ENCODE peak calls at places on chromosomes 12 and 14, in seven cellular contexts. One of them, this sample, is unnamed.

GRCh38 chr14:69997849-69998248 is 118.6 kb downstream of the SMOC1 start:
- DNase-seq in fibroblast of lung: peak
- DNase-seq in GM10248: no peak
- DNase-seq in hippocampal formation: no peak
- DNase-seq in stimulated activated CD4-positive, alpha-beta T cell treated with anti-CD3 and anti-CD28 coated beads, Interleukin-12 subunit alpha, Interleukin-12 subunit beta, amount 100 ng/mL, for 4 hours: no peak
- DNase-seq in anterior cingulate cortex: no peak
- DNase-seq in HuH-7.5: no peak
- DNase-seq in this sample: no peak

GRCh38 chr12:66952668-66953067 is 273.8 kb upstream of the GRIP1 start:
- DNase-seq in stimulated activated CD4-positive, alpha-beta T cell treated with anti-CD3 and anti-CD28 coated beads, Interleukin-12 subunit alpha, Interleukin-12 subunit beta, amount 100 ng/mL, for 4 hours: no peak
- DNase-seq in anterior cingulate cortex: no peak
- DNase-seq in hippocampal formation: no peak
- DNase-seq in fibroblast of lung: no peak
- DNase-seq in GM10248: no peak
- DNase-seq in HuH-7.5: no peak
- DNase-seq in this sample: no peak

GRCh38 chr12:131195796-131196195 is 242.1 kb downstream of the ADGRD1 start:
- DNase-seq in anterior cingulate cortex: no peak
- DNase-seq in hippocampal formation: no peak
- DNase-seq in fibroblast of lung: no peak
- DNase-seq in GM10248: peak
- DNase-seq in stimulated activated CD4-positive, alpha-beta T cell treated with anti-CD3 and anti-CD28 coated beads, Interleukin-12 subunit alpha, Interleukin-12 subunit beta, amount 100 ng/mL, for 4 hours: no peak
- DNase-seq in HuH-7.5: no peak
- DNase-seq in this sample: no peak

GRCh38 chr12:27868165-27868564 is 88.1 kb upstream of the MANSC4 start:
- DNase-seq in GM10248: no peak
- DNase-seq in HuH-7.5: no peak
- DNase-seq in fibroblast of lung: peak
- DNase-seq in stimulated activated CD4-positive, alpha-beta T cell treated with anti-CD3 and anti-CD28 coated beads, Interleukin-12 subunit alpha, Interleukin-12 subunit beta, amount 100 ng/mL, for 4 hours: no peak
- DNase-seq in anterior cingulate cortex: no peak
- DNase-seq in hippocampal formation: no peak
- DNase-seq in this sample: no peak

GRCh38 chr12:130499474-130499873 is 161.8 kb downstream of the PIWIL1 start:
- DNase-seq in GM10248: no peak
- DNase-seq in hippocampal formation: no peak
- DNase-seq in anterior cingulate cortex: no peak
- DNase-seq in HuH-7.5: no peak
- DNase-seq in stimulated activated CD4-positive, alpha-beta T cell treated with anti-CD3 and anti-CD28 coated beads, Interleukin-12 subunit alpha, Interleukin-12 subunit beta, amount 100 ng/mL, for 4 hours: no peak
- DNase-seq in fibroblast of lung: no peak
- DNase-seq in this sample: no peak

GRCh38 chr14:22890416-22890815 is 7.4 kb downstream of the REM2 start:
- DNase-seq in hippocampal formation: no peak
- DNase-seq in GM10248: no peak
- DNase-seq in anterior cingulate cortex: no peak
- DNase-seq in HuH-7.5: no peak
- DNase-seq in fibroblast of lung: no peak
- DNase-seq in stimulated activated CD4-positive, alpha-beta T cell treated with anti-CD3 and anti-CD28 coated beads, Interleukin-12 subunit alpha, Interleukin-12 subunit beta, amount 100 ng/mL, for 4 hours: no peak
- DNase-seq in this sample: no peak

GRCh38 chr14:46344327-46344937 is 307.1 kb downstream of the RPL10L start:
- DNase-seq in anterior cingulate cortex: no peak
- DNase-seq in GM10248: no peak
- DNase-seq in HuH-7.5: no peak
- DNase-seq in stimulated activated CD4-positive, alpha-beta T cell treated with anti-CD3 and anti-CD28 coated beads, Interleukin-12 subunit alpha, Interleukin-12 subunit beta, amount 100 ng/mL, for 4 hours: no peak
- DNase-seq in hippocampal formation: no peak
- DNase-seq in fibroblast of lung: peak
- DNase-seq in this sample: peak

GRCh38 chr12:80625901-80626300 is 81.5 kb upstream of the MYF6 start:
- DNase-seq in stimulated activated CD4-positive, alpha-beta T cell treated with anti-CD3 and anti-CD28 coated beads, Interleukin-12 subunit alpha, Interleukin-12 subunit beta, amount 100 ng/mL, for 4 hours: no peak
- DNase-seq in GM10248: no peak
- DNase-seq in fibroblast of lung: no peak
- DNase-seq in hippocampal formation: no peak
- DNase-seq in anterior cingulate cortex: no peak
- DNase-seq in HuH-7.5: no peak
- DNase-seq in this sample: no peak

GRCh38 chr14:69772082-69773017 is 5.4 kb downstream of the SRSF5 start:
- DNase-seq in fibroblast of lung: no peak
- DNase-seq in hippocampal formation: no peak
- DNase-seq in stimulated activated CD4-positive, alpha-beta T cell treated with anti-CD3 and anti-CD28 coated beads, Interleukin-12 subunit alpha, Interleukin-12 subunit beta, amount 100 ng/mL, for 4 hours: no peak
- DNase-seq in GM10248: no peak
- DNase-seq in HuH-7.5: no peak
- DNase-seq in anterior cingulate cortex: no peak
- DNase-seq in this sample: no peak

GRCh38 chr14:54105898-54106297 is 149.3 kb upstream of the BMP4 start:
- DNase-seq in stimulated activated CD4-positive, alpha-beta T cell treated with anti-CD3 and anti-CD28 coated beads, Interleukin-12 subunit alpha, Interleukin-12 subunit beta, amount 100 ng/mL, for 4 hours: no peak
- DNase-seq in hippocampal formation: no peak
- DNase-seq in HuH-7.5: no peak
- DNase-seq in GM10248: no peak
- DNase-seq in fibroblast of lung: no peak
- DNase-seq in anterior cingulate cortex: no peak
- DNase-seq in this sample: no peak

GRCh38 chr14:35365130-35366047 is 39.2 kb downstream of the NFKBIA start:
- DNase-seq in HuH-7.5: no peak
- DNase-seq in stimulated activated CD4-positive, alpha-beta T cell treated with anti-CD3 and anti-CD28 coated beads, Interleukin-12 subunit alpha, Interleukin-12 subunit beta, amount 100 ng/mL, for 4 hours: peak
- DNase-seq in anterior cingulate cortex: no peak
- DNase-seq in fibroblast of lung: peak
- DNase-seq in GM10248: peak
- DNase-seq in hippocampal formation: peak
- DNase-seq in this sample: peak